ENCODE peak calls at places on chromosome X, in nine cellular contexts. One of them, this sample, is unnamed.

GRCh38 chrX:68852046-68852445 is 23.2 kb downstream of the EFNB1 start:
- DNase-seq in WERI-Rb-1: no peak
- DNase-seq in uterus: no peak
- DNase-seq in GM23248: no peak
- DNase-seq in fibroblast of lung: no peak
- DNase-seq in right lobe of liver: no peak
- DNase-seq in colonic mucosa: no peak
- DNase-seq in HCT116: no peak
- DNase-seq in left lung: no peak
- DNase-seq in this sample: no peak

GRCh38 chrX:84187501-84188319 is at the start of gene RPS6KA6:
- DNase-seq in fibroblast of lung: peak; percentile 30
- DNase-seq in right lobe of liver: peak; percentile 31
- DNase-seq in left lung: peak; percentile 68
- DNase-seq in HCT116: no peak
- DNase-seq in uterus: peak; percentile 33
- DNase-seq in colonic mucosa: peak; percentile 24
- DNase-seq in GM23248: peak; percentile 63
- DNase-seq in WERI-Rb-1: peak; percentile 22
- DNase-seq in this sample: peak; percentile 65

GRCh38 chrX:106802063-106802387 is 448 bp upstream of the TBC1D8B start:
- DNase-seq in HCT116: no peak
- DNase-seq in left lung: no peak
- DNase-seq in GM23248: peak; percentile 56
- DNase-seq in WERI-Rb-1: no peak
- DNase-seq in colonic mucosa: no peak
- DNase-seq in fibroblast of lung: peak; percentile 36
- DNase-seq in right lobe of liver: no peak
- DNase-seq in uterus: no peak
- DNase-seq in this sample: no peak

GRCh38 chrX:25013593-25014365 is 2.0 kb downstream of the ARX start:
- DNase-seq in right lobe of liver: no peak
- DNase-seq in HCT116: no peak
- DNase-seq in colonic mucosa: no peak
- DNase-seq in left lung: no peak
- DNase-seq in WERI-Rb-1: no peak
- DNase-seq in GM23248: no peak
- DNase-seq in uterus: no peak
- DNase-seq in fibroblast of lung: no peak
- DNase-seq in this sample: no peak

GRCh38 chrX:136086521-136086920 is 60.8 kb upstream of the FHL1 start:
- DNase-seq in right lobe of liver: no peak
- DNase-seq in HCT116: no peak
- DNase-seq in WERI-Rb-1: no peak
- DNase-seq in left lung: no peak
- DNase-seq in colonic mucosa: no peak
- DNase-seq in GM23248: peak; percentile 15
- DNase-seq in fibroblast of lung: peak; percentile 53
- DNase-seq in uterus: no peak
- DNase-seq in this sample: no peak

GRCh38 chrX:105018865-105019264 is 201.6 kb downstream of the TEX13A start:
- DNase-seq in left lung: no peak
- DNase-seq in WERI-Rb-1: no peak
- DNase-seq in right lobe of liver: no peak
- DNase-seq in HCT116: no peak
- DNase-seq in uterus: no peak
- DNase-seq in colonic mucosa: no peak
- DNase-seq in GM23248: no peak
- DNase-seq in fibroblast of lung: no peak
- DNase-seq in this sample: no peak

GRCh38 chrX:107507093-107507743 is 57.8 kb downstream of the FRMPD3 start:
- DNase-seq in colonic mucosa: no peak
- DNase-seq in HCT116: no peak
- DNase-seq in left lung: no peak
- DNase-seq in uterus: no peak
- DNase-seq in fibroblast of lung: no peak
- DNase-seq in right lobe of liver: no peak
- DNase-seq in GM23248: no peak
- DNase-seq in WERI-Rb-1: no peak
- DNase-seq in this sample: no peak

GRCh38 chrX:97306771-97307470 is 423.2 kb downstream of the RPA4 start:
- DNase-seq in fibroblast of lung: no peak
- DNase-seq in left lung: no peak
- DNase-seq in HCT116: no peak
- DNase-seq in right lobe of liver: no peak
- DNase-seq in colonic mucosa: no peak
- DNase-seq in GM23248: peak; percentile 0
- DNase-seq in WERI-Rb-1: no peak
- DNase-seq in uterus: no peak
- DNase-seq in this sample: no peak

GRCh38 chrX:10199212-10199611 is 42.4 kb downstream of the CLCN4 start:
- DNase-seq in GM23248: peak; percentile 19
- DNase-seq in right lobe of liver: peak; percentile 50
- DNase-seq in HCT116: no peak
- DNase-seq in left lung: no peak
- DNase-seq in WERI-Rb-1: no peak
- DNase-seq in colonic mucosa: no peak
- DNase-seq in fibroblast of lung: peak; percentile 41
- DNase-seq in uterus: no peak
- DNase-seq in this sample: no peak

GRCh38 chrX:40152173-40152705 is 54.5 kb upstream of the BCOR start:
- DNase-seq in WERI-Rb-1: no peak
- DNase-seq in GM23248: peak; percentile 67
- DNase-seq in colonic mucosa: peak; percentile 54
- DNase-seq in HCT116: no peak
- DNase-seq in uterus: peak; percentile 20
- DNase-seq in left lung: peak; percentile 82
- DNase-seq in fibroblast of lung: no peak
- DNase-seq in right lobe of liver: peak; percentile 56
- DNase-seq in this sample: no peak

GRCh38 chrX:69109036-69109663 is 56.1 kb downstream of the PJA1 start:
- DNase-seq in colonic mucosa: no peak
- DNase-seq in left lung: no peak
- DNase-seq in fibroblast of lung: no peak
- DNase-seq in right lobe of liver: no peak
- DNase-seq in WERI-Rb-1: no peak
- DNase-seq in HCT116: no peak
- DNase-seq in uterus: no peak
- DNase-seq in GM23248: no peak
- DNase-seq in this sample: no peak

GRCh38 chrX:118560380-118560932 is 64.8 kb downstream of the DOCK11 start:
- DNase-seq in GM23248: no peak
- DNase-seq in colonic mucosa: no peak
- DNase-seq in left lung: no peak
- DNase-seq in fibroblast of lung: no peak
- DNase-seq in right lobe of liver: no peak
- DNase-seq in HCT116: no peak
- DNase-seq in uterus: no peak
- DNase-seq in WERI-Rb-1: no peak
- DNase-seq in this sample: no peak

GRCh38 chrX:14902536-14902935 is 29.3 kb downstream of the MOSPD2 start:
- DNase-seq in WERI-Rb-1: no peak
- DNase-seq in right lobe of liver: no peak
- DNase-seq in HCT116: no peak
- DNase-seq in fibroblast of lung: no peak
- DNase-seq in uterus: no peak
- DNase-seq in colonic mucosa: no peak
- DNase-seq in GM23248: no peak
- DNase-seq in left lung: no peak
- DNase-seq in this sample: no peak

DNA sequence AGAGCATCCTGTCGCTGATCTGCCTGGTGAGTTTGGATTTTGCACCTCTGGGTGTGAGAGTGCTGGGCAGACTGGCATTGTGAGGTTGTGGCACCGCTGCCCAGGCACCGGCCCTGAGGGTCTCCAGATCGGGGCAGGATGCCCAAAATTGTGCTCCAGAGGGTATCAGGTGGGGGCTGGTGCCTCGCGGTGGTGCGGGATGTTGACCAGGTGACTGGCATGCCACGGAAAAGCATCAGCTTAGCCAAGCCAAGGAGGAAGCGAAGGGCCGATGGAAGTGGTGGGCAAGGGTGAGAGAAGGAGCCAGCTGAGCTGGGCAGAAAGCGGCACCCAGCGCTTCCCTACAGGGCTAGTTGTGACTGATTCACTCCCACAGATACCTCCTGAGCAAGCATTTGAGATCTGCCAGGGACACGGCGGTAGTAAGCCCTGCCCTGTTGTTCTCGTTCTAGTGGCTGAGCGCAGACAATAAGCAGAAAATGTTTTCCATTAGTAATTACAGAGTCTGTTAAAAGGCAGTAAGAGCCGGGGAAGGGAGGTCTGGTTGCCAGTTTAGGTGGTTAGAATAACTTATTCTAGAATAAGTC is 809 bp downstream of the ZFP92 start:
- DNase-seq in WERI-Rb-1: no peak
- DNase-seq in right lobe of liver: no peak
- DNase-seq in GM23248: peak; percentile 23
- DNase-seq in colonic mucosa: no peak
- DNase-seq in left lung: no peak
- DNase-seq in HCT116: no peak
- DNase-seq in fibroblast of lung: no peak
- DNase-seq in uterus: no peak
- DNase-seq in this sample: no peak
- H3K27ac ChIP-seq in WERI-Rb-1: no peak overlapping the region
- H3K27ac ChIP-seq in right lobe of liver: no peak overlapping the region
- H3K27ac ChIP-seq in GM23248: no peak overlapping the region
- H3K27ac ChIP-seq in colonic mucosa: no peak overlapping the region
- H3K27ac ChIP-seq in left lung: no peak overlapping the region
- H3K27ac ChIP-seq in HCT116: no peak overlapping the region
- H3K27ac ChIP-seq in fibroblast of lung: no peak overlapping the region
- H3K27ac ChIP-seq in uterus: no peak overlapping the region
- H3K27ac ChIP-seq in this sample: no peak overlapping the region

DNA sequence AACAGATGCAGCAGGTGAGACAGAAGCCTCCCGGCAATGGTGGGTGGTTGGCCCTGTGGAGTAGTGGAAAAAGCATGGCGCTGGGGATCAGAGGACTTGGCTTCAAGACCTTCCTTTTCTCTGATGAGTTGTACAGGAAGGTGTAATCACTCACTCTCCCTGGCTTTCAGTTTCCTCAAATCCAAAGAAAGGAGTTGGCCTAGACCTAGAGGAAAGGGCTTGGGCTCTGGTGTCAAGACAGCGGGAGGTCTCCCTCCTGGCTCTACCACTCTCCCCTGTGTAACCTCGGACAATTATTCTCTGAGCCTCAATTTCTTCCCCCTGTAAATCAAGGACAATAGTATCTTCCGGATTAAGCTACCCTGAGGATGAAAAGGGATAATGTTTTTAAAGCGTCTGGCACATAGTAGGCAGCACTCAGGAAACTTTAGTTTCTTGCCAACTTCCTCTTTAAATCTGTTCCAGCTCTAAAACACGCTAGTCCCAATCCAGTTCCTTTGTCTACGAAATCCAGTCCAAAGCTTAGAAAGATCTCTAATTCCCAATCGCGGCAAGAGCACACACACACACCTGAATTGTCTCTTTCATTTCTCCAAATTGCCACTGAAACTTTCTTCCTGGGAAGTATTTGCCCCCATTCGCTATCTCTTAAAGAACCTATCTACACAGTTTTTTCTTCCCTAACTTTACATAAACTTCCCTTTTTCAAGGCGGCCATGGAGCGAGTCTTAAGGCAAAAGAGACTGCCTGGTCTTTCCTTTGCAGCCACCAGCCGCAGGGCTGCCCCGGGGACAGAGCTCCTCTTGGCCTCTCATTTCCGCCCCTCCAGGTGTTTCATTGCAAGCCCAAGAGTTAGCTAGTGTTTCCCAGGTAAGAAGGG is 29.9 kb upstream of the GPC4 start:
- DNase-seq in GM23248: peak; percentile 12
- DNase-seq in HCT116: peak; percentile 31
- DNase-seq in colonic mucosa: peak; percentile 34
- DNase-seq in left lung: no peak
- DNase-seq in WERI-Rb-1: no peak
- DNase-seq in right lobe of liver: no peak
- DNase-seq in uterus: no peak
- DNase-seq in fibroblast of lung: peak; percentile 30
- DNase-seq in this sample: no peak
- H3K4me3 ChIP-seq in GM23248: peak overlapping the region; percentile 66
- H3K4me3 ChIP-seq in HCT116: peak overlapping the region; percentile 40
- H3K4me3 ChIP-seq in colonic mucosa: peak overlapping the region; percentile 7
- H3K4me3 ChIP-seq in left lung: peak overlapping the region; percentile 17
- H3K4me3 ChIP-seq in WERI-Rb-1: no peak overlapping the region
- H3K4me3 ChIP-seq in right lobe of liver: no peak overlapping the region
- H3K4me3 ChIP-seq in uterus: no peak overlapping the region
- H3K4me3 ChIP-seq in fibroblast of lung: no peak overlapping the region
- H3K4me3 ChIP-seq in this sample: peak overlapping the region; percentile 49

DNA sequence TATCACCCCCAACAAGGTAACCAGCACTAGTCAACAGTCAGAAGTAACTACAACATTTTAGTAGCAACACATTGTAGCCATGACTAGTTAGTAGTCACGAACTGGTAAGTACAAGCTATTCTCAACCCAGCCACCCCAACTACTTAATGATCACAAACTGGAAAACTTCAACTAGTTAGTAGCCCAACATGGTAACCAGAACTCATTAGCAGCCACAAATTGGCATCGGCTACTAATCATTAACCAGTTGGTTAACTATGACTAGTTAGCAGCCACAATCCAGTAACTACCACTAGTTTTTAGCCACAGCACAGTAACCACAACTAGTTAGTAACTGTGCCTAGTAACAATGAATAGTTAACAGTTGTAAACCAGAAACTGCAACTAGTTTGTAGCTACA is 385.1 kb upstream of the CXorf51B start:
- DNase-seq in WERI-Rb-1: no peak
- DNase-seq in uterus: no peak
- DNase-seq in left lung: no peak
- DNase-seq in colonic mucosa: no peak
- DNase-seq in fibroblast of lung: no peak
- DNase-seq in right lobe of liver: no peak
- DNase-seq in HCT116: no peak
- DNase-seq in GM23248: no peak
- DNase-seq in this sample: no peak
- H3K9me3 ChIP-seq in WERI-Rb-1: no peaks in the 10 kb centered on the region
- H3K9me3 ChIP-seq in uterus: no peaks in the 10 kb centered on the region
- H3K9me3 ChIP-seq in left lung: no peaks in the 10 kb centered on the region
- H3K9me3 ChIP-seq in colonic mucosa: no peaks in the 10 kb centered on the region
- H3K9me3 ChIP-seq in fibroblast of lung: no peaks in the 10 kb centered on the region
- H3K9me3 ChIP-seq in right lobe of liver: no peaks in the 10 kb centered on the region
- H3K9me3 ChIP-seq in HCT116: no peaks in the 10 kb centered on the region
- H3K9me3 ChIP-seq in GM23248: no peaks in the 10 kb centered on the region
- H3K9me3 ChIP-seq in this sample: no peaks in the 10 kb centered on the region

DNA sequence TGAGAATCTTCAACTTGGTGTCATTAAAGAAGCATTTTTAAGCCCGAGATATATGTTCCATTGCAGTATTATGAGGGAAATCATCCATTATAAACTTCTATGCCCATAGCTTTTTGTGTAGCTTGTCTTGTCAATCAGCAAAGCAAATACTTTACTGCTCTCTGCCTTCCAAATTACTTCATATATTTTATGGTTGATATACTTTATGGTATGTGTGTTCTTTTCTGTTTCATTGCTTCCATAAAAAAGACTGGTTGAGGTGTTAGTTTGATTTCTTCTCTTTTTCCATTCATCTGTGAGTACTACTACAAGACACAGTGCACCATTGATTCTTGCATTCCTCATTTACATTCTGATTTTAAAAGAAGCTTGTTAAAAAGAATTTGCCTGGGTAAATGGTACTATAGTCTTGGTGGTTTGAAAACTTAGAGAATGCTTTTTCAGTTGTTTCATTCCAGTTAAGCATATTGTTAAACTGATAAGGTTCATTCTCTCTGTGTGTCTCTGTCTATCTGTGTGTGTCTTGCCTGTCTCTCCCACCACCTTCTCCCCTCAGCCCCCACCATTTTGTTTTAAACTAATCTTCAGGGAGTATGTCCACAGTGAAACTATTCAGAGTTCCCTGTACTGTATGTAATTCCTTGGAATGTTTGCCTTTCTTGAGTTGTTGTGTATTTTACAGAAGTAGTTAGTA is 27.1 kb downstream of the STAG2 start:
- DNase-seq in colonic mucosa: no peak
- DNase-seq in left lung: no peak
- DNase-seq in HCT116: no peak
- DNase-seq in GM23248: no peak
- DNase-seq in WERI-Rb-1: no peak
- DNase-seq in fibroblast of lung: no peak
- DNase-seq in right lobe of liver: no peak
- DNase-seq in uterus: no peak
- DNase-seq in this sample: no peak
- H3K27ac ChIP-seq in colonic mucosa: no peak overlapping the region
- H3K27ac ChIP-seq in left lung: no peak overlapping the region
- H3K27ac ChIP-seq in HCT116: no peak overlapping the region
- H3K27ac ChIP-seq in GM23248: no peak overlapping the region
- H3K27ac ChIP-seq in WERI-Rb-1: no peak overlapping the region
- H3K27ac ChIP-seq in fibroblast of lung: no peak overlapping the region
- H3K27ac ChIP-seq in right lobe of liver: no peak overlapping the region
- H3K27ac ChIP-seq in uterus: no peak overlapping the region
- H3K27ac ChIP-seq in this sample: no peak overlapping the region